ENCODE peak calls at places on chromosome 3, in seven cellular contexts. R is EL, E is midbrain, V is AG10803, O is ascending aorta, L is GM12892, F is smooth muscle cell of the brain vasculature. N is an unnamed sample.

GRCh38 chr3:173699353-173699752 is 301.8 kb downstream of the NLGN1 start:
- DNase-seq in R (no peak), E (no peak), V (no peak), O (no peak), L (no peak), F (no peak), N (no peak)

GRCh38 chr3:120983841-120984240 is 75.8 kb downstream of the STXBP5L start:
- DNase-seq in R (no peak), E (no peak), V (no peak), O (no peak), L (no peak), F (no peak), N (no peak)

GRCh38 chr3:129723558-129724324 is 117.3 kb upstream of the PLXND1 start:
- DNase-seq in R (peak), E (peak), V (peak), O (peak), L (no peak), F (peak), N (no peak)

GRCh38 chr3:159632124-159632523 is 356.5 kb upstream of the IL12A start:
- DNase-seq in R (no peak), E (no peak), V (no peak), O (no peak), L (no peak), F (no peak), N (no peak)

GRCh38 chr3:63067999-63068645 is 192.9 kb upstream of the CADPS start:
- DNase-seq in R (peak), E (no peak), V (peak), O (no peak), L (no peak), F (no peak), N (no peak)

GRCh38 chr3:16301490-16301889 is 36.5 kb downstream of the OXNAD1 start:
- DNase-seq in R (no peak), E (no peak), V (no peak), O (no peak), L (no peak), F (no peak), N (no peak)

GRCh38 chr3:1446531-1446930 is 353.7 kb downstream of the CNTN6 start:
- DNase-seq in R (no peak), E (peak), V (no peak), O (no peak), L (no peak), F (no peak), N (peak)

GRCh38 chr3:123104550-123104949 is 37.7 kb downstream of the PDIA5 start:
- DNase-seq in R (peak), E (no peak), V (peak), O (peak), L (no peak), F (no peak), N (no peak)

GRCh38 chr3:9550999-9551398 is 2.6 kb downstream of the LHFPL4 start:
- DNase-seq in R (no peak), E (no peak), V (no peak), O (no peak), L (no peak), F (no peak), N (no peak)

GRCh38 chr3:39850707-39851014 is 41.3 kb downstream of the MYRIP start:
- DNase-seq in R (no peak), E (no peak), V (no peak), O (no peak), L (no peak), F (no peak), N (no peak)

GRCh38 chr3:45055411-45056143 is 29.5 kb downstream of the CLEC3B start:
- DNase-seq in R (peak), E (no peak), V (peak), O (no peak), L (no peak), F (no peak), N (no peak)

N was measured in putamen.